ENCODE peak calls at places on chromosomes 13 and 19, in six cellular contexts. D is psoas muscle, O is A549, S is heart right ventricle, J is esophagus squamous epithelium, U is mammary epithelial cell. Y is an unnamed sample. For H3K4me1, the result is how much of the 10 kb centered on the place peaks cover.

GRCh38 chr19:709965-710714 is 1.4 kb downstream of the PALM start:
- DNase-seq in D (peak), O (no peak), S (peak), J (no peak), U (no peak), Y (no peak)

GRCh38 chr13:79525458-79525857 is 44.5 kb downstream of the NDFIP2 start:
- DNase-seq in D (no peak), O (no peak), S (no peak), J (no peak), U (peak), Y (no peak)

GRCh38 chr13:36712290-36712689 is 38.5 kb downstream of the SERTM1 start:
- DNase-seq in D (no peak), O (no peak), S (no peak), J (no peak), U (no peak), Y (no peak)

GRCh38 chr13:52371736-52372247 is 34.2 kb downstream of the THSD1 start:
- DNase-seq in D (no peak), O (no peak), S (no peak), J (no peak), U (peak), Y (no peak)

GRCh38 chr13:47672982-47673670 is 327.9 kb downstream of the SUCLA2 start:
- DNase-seq in D (no peak), O (no peak), S (peak), J (no peak), U (peak), Y (no peak)

GRCh38 chr19:45396389-45397260 is 8.2 kb downstream of the PPP1R13L start:
- DNase-seq in D (no peak), O (no peak), S (no peak), J (no peak), U (no peak), Y (no peak)

GRCh38 chr19:918481-919156 is 1.5 kb downstream of the KISS1R start:
- DNase-seq in D (no peak), O (no peak), S (no peak), J (no peak), U (no peak), Y (no peak)

GRCh38 chr13:64640002-64640401 is 2590.1 kb downstream of the PCDH9 start:
- DNase-seq in D (no peak), O (peak), S (no peak), J (no peak), U (no peak), Y (no peak)

GRCh38 chr19:40811478-40812341 is 12.7 kb downstream of the EGLN2 start:
- DNase-seq in D (peak), O (no peak), S (no peak), J (no peak), U (no peak), Y (no peak)

GRCh38 chr13:63435668-63436275 is 2020.1 kb upstream of the PCDH20 start:
- DNase-seq in D (no peak), O (no peak), S (no peak), J (no peak), U (peak), Y (peak)

GRCh38 chr19:13796301-13797057 is 1.2 kb downstream of the ZSWIM4 start:
- DNase-seq in D (peak), O (peak), S (peak), J (no peak), U (peak), Y (no peak)

GRCh38 chr19:50669319-50670101 is 20.3 kb downstream of the C19orf81 start:
- DNase-seq in D (no peak), O (peak), S (no peak), J (no peak), U (no peak), Y (no peak)

GRCh38 chr19:23774156-23774971 is 15.7 kb upstream of the ZNF681 start:
- DNase-seq in D (no peak), O (no peak), S (no peak), J (no peak), U (peak), Y (no peak)

GRCh38 chr13:26213982-26214381 is 8.1 kb downstream of the RNF6 start:
- DNase-seq in D (no peak), O (no peak), S (no peak), J (no peak), U (no peak), Y (no peak)

GRCh38 chr19:27777726-27778125 is 1435.2 kb downstream of the UQCRFS1 start:
- DNase-seq in D (no peak), O (no peak), S (no peak), J (no peak), U (no peak), Y (no peak)

GRCh38 chr19:916645-917322 is 349 bp upstream of the KISS1R start:
- DNase-seq in D (no peak), O (no peak), S (no peak), J (no peak), U (no peak), Y (no peak)

GRCh38 chr13:81562598-81562997 is 1221.7 kb upstream of the SPRY2 start:
- DNase-seq in D (no peak), O (no peak), S (no peak), J (no peak), U (no peak), Y (no peak)

GRCh38 chr13:80452279-80452678 is 111.4 kb upstream of the SPRY2 start:
- DNase-seq in D (no peak), O (no peak), S (no peak), J (no peak), U (no peak), Y (no peak)

GRCh38 chr13:76968041-76968440 is 19.7 kb downstream of the ACOD1 start:
- DNase-seq in D (no peak), O (no peak), S (no peak), J (no peak), U (no peak), Y (no peak)

GRCh38 chr19:18440421-18440877 is 2.5 kb upstream of the ISYNA1 start:
- DNase-seq in D (no peak), O (no peak), S (no peak), J (no peak), U (no peak), Y (no peak)

GRCh38 chr13:46077260-46077659 is 24.7 kb upstream of the ZC3H13 start:
- DNase-seq in D (no peak), O (no peak), S (no peak), J (no peak), U (no peak), Y (no peak)

GRCh38 chr13:59476376-59476775 is 687.4 kb downstream of the DIAPH3 start:
- DNase-seq in D (no peak), O (no peak), S (no peak), J (no peak), U (no peak), Y (no peak)

GRCh38 chr19:17285415-17286135 is 3.9 kb downstream of the ANKLE1 start:
- DNase-seq in D (no peak), O (no peak), S (no peak), J (no peak), U (no peak), Y (no peak)

GRCh38 chr19:4229179-4229931 is at the start of gene EBI3:
- DNase-seq in D (no peak), O (no peak), S (no peak), J (no peak), U (peak), Y (no peak)

GRCh38 chr19:3760871-3761361 is 576 bp downstream of the APBA3 start:
- DNase-seq in D (peak), O (no peak), S (no peak), J (no peak), U (no peak), Y (no peak)

GRCh38 chr13:49953560-49953959 is 17.4 kb upstream of the SPRYD7 start:
- DNase-seq in D (no peak), O (no peak), S (no peak), J (no peak), U (no peak), Y (no peak)

GRCh38 chr13:105139380-105140285 is 1395.8 kb downstream of the EFNB2 start:
- DNase-seq in D (peak), O (peak), S (peak), J (peak), U (no peak), Y (no peak)

GRCh38 chr13:80132741-80133601 is 208.0 kb downstream of the SPRY2 start:
- DNase-seq in D (peak), O (peak), S (peak), J (no peak), U (peak), Y (no peak)

GRCh38 chr13:59690857-59691500 is 472.7 kb downstream of the DIAPH3 start:
- DNase-seq in D (no peak), O (no peak), S (no peak), J (no peak), U (no peak), Y (no peak)

GRCh38 chr19:18044825-18045304 is 36.9 kb downstream of the ARRDC2 start:
- DNase-seq in D (peak), O (no peak), S (peak), J (peak), U (peak), Y (no peak)

GRCh38 chr13:53201454-53202225 is 173.0 kb downstream of the OLFM4 start:
- DNase-seq in D (peak), O (no peak), S (peak), J (no peak), U (no peak), Y (no peak)

GRCh38 chr19:13615890-13616289 is 109.6 kb upstream of the CACNA1A start:
- DNase-seq in D (no peak), O (no peak), S (no peak), J (no peak), U (no peak), Y (no peak)

GRCh38 chr13:106117035-106117434 is 418.4 kb downstream of the EFNB2 start:
- DNase-seq in D (no peak), O (no peak), S (no peak), J (no peak), U (peak), Y (no peak)

GRCh38 chr13:110065780-110066179 is 241.2 kb downstream of the COL4A1 start:
- DNase-seq in D (no peak), O (no peak), S (no peak), J (no peak), U (no peak), Y (no peak)
- H3K4me1 ChIP-seq in D (under half), O (under half), S (under half), J (under half), U (under half), Y (under half)

GRCh38 chr13:114062754-114063153 is 69.7 kb downstream of the RASA3 start:
- DNase-seq in D (peak), O (no peak), S (no peak), J (no peak), U (no peak), Y (no peak)
- H3K4me1 ChIP-seq in D (under half), O (under half), S (under half), J (half or more), U (under half), Y (half or more)

GRCh38 chr19:38025908-38026307 is 118.9 kb downstream of the SIPA1L3 start:
- DNase-seq in D (no peak), O (no peak), S (no peak), J (no peak), U (no peak), Y (no peak)
- H3K4me1 ChIP-seq in D (under half), O (under half), S (under half), J (under half), U (under half), Y (under half)

DNA sequence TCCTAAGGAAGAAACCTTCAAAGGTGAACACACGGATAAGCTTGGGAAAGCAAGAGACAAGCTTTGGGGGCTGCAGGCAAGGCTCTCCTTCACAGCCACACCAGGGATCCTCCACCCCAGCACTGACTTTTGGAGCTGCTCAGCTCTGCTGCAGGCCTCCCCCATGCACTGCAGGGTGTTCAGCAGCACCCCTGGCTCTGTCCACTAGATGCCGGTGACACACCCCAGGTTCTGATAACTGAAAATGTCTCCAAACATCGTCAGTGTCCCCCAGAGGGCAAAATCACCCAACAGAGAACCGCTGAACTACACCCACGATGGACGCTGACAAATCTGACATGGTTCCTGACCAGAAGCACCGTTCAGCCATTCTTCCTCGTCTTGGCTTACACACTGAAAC is 90.5 kb downstream of the STK24 start:
- DNase-seq in D (no peak), O (no peak), S (no peak), J (no peak), U (no peak), Y (no peak)
- H3K4me1 ChIP-seq in D (half or more), O (half or more), S (half or more), J (half or more), U (under half), Y (under half)

DNA sequence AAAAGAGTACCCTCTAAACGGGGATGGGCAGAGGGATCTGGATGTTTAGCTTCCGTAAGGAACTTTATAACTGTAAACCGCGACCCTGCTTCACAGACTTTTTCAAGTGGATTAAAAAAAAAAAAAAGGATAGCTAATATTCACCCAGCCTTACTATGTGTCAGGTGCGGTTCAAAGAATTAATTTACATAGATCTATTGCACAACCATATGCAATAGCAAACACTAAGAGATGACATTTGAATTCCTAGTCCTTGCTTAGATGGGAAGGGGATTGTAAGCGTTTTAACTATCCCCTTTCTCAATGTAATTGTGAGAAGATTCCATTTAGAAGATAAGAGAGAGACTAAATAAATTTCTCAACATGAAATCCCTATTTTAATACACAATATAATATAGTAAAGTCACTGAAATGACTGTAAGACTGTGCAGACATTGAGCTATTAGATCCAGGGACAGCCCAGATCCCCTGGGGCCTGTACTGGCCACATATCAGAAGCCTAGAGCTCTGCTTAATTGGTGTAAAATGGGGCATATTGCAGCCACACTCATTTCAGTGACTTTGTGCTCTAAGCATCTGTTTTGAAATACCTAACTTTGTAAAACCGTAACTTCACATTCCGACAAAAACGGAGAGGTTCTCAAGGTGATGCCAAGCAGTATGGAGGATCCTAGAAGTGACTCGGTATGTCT is 13.6 kb downstream of the LATS2 start:
- DNase-seq in D (no peak), O (no peak), S (no peak), J (no peak), U (no peak), Y (no peak)
- H3K4me1 ChIP-seq in D (half or more), O (under half), S (half or more), J (under half), U (under half), Y (under half)

DNA sequence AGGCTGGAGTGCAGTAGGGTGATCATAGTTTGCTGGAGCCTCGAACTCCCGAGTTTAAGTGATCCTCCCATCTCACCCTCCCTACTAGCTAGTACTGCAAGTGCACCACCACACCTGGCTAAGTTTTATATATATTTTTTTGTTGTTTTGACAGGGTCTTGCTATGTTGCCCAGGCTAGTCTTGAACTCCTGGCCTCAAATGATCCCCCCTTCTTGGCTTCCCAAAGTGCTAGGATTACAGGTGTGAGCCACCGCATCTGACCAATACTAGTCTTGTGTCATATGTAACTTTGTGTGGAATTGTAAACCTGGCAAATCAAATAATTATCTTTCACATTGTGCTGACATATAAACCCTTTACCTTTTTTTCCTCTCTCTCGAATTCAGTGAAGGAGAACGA is 10.2 kb downstream of the HNRNPM start:
- DNase-seq in D (no peak), O (no peak), S (no peak), J (no peak), U (no peak), Y (no peak)
- H3K4me1 ChIP-seq in D (half or more), O (half or more), S (half or more), J (half or more), U (under half), Y (half or more)

GRCh38 chr13:27696731-27697130 is 75.0 kb downstream of the POLR1D start:
- DNase-seq in D (no peak), O (no peak), S (no peak), J (no peak), U (no peak), Y (no peak)
- H3K4me1 ChIP-seq in D (under half), O (under half), S (under half), J (under half), U (under half), Y (under half)

DNA sequence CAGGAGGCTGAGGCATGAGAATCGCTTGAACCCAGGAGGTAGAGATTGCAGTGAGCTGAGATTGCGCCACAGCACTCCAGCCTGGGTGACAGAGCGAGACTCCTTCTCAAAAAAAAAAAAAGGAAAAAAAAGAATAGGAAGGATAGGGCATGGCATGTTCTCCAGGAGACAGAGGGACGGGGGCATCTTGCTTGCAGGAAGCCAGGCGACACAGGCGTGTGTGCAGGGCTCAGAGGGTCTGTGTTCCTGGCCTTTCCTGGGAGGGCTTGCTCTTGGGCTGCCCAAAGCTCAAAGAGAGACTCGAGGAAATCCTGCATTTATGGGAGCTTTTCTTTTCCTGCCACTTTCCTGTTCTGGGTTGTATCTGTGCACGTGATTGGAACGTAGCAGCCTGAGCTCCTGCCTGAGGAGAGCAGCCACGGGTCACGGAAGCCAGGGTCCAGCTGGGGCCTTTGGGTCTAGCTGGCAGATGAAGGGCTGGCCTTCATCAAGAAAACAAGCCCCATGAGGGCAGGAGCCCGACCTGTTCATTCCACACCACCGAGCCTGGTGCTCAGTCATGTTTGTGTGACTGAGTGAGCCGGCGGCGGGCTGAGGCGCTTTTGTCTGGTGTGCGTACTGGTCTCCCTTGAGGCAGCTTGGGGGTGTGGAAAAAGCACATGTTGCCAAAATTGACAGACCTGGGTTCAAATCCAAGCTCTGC is 44.5 kb downstream of the CAPN12 start:
- DNase-seq in D (no peak), O (no peak), S (no peak), J (no peak), U (no peak), Y (no peak)
- H3K4me1 ChIP-seq in D (under half), O (half or more), S (half or more), J (half or more), U (half or more), Y (half or more)

DNA sequence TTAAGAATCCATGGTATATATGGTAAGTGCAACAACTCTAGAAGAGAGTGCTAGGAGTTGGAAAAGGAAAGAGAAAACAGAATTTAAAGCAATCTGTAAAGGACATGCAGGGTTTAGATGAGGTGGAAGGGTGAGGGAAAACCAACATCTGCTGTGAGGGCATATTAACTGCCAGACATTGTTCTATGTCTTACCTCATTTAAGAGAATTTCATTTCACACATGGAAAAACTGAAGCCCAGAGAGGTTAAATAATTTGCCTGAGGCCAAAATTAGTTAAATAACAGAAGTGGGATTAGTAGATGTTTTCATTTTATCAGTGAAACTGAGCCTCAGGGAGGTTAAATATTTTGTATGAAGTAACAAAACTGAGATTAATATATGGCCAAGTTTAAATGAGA is 7.4 kb upstream of the USPL1 start:
- DNase-seq in D (no peak), O (no peak), S (no peak), J (no peak), U (no peak), Y (no peak)
- H3K4me1 ChIP-seq in D (under half), O (under half), S (under half), J (under half), U (under half), Y (under half)

DNA sequence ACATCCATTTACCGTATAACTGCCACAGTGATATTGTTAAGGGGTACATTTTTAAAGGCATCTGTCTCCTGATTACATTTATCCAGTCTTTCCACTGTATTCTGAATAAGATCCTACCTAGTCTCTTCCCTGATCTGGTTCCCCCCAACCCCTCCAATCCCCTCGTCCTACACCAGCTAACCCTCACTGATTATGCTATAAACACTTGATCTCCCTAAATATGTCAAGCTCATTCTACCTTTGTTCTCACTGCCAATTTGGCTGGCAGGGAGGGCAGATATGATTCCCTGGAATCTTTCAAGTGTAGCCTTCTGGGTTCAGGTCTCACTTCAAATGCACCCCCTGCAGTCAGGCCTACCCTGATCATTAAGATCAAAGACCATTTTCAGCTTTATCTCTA is 1379.8 kb upstream of the MIR17HG start:
- DNase-seq in D (no peak), O (no peak), S (no peak), J (no peak), U (no peak), Y (no peak)
- H3K4me1 ChIP-seq in D (under half), O (under half), S (under half), J (under half), U (under half), Y (under half)